ENCODE peak calls at places on chromosomes 6 and 20, in eight cellular contexts. M, Z, Y, S, W, T, F and O are unnamed samples.

GRCh38 chr6:38760097-38760496 is 45.0 kb downstream of the DNAH8 start:
- DNase-seq in M (no peak), Z (no peak), Y (no peak), S (no peak), W (no peak), T (no peak), F (no peak), O (no peak)

GRCh38 chr6:16286151-16286522 is 47.8 kb downstream of the GMPR start:
- DNase-seq in M (peak), Z (no peak), Y (no peak), S (no peak), W (peak), T (peak), F (no peak), O (peak)

GRCh38 chr6:84457276-84457675 is 229.8 kb upstream of the CEP162 start:
- DNase-seq in M (no peak), Z (no peak), Y (no peak), S (no peak), W (peak), T (no peak), F (no peak), O (no peak)

GRCh38 chr6:87139236-87139635 is 16.1 kb upstream of the ZNF292 start:
- DNase-seq in M (no peak), Z (peak), Y (no peak), S (peak), W (peak), T (peak), F (peak), O (no peak)

GRCh38 chr6:157099912-157100593 is 223.3 kb downstream of the TMEM242 start:
- DNase-seq in M (no peak), Z (peak), Y (no peak), S (peak), W (no peak), T (peak), F (no peak), O (no peak)

GRCh38 chr6:119443993-119444641 is 94.6 kb upstream of the MAN1A1 start:
- DNase-seq in M (no peak), Z (no peak), Y (no peak), S (no peak), W (no peak), T (no peak), F (no peak), O (no peak)

GRCh38 chr20:53888951-53889350 is 181.4 kb downstream of the BCAS1 start:
- DNase-seq in M (no peak), Z (no peak), Y (no peak), S (no peak), W (no peak), T (no peak), F (no peak), O (no peak)

GRCh38 chr20:40525356-40525755 is 163.7 kb downstream of the MAFB start:
- DNase-seq in M (no peak), Z (no peak), Y (no peak), S (no peak), W (no peak), T (no peak), F (no peak), O (no peak)

GRCh38 chr6:53326372-53327016 is 22.3 kb downstream of the ELOVL5 start:
- DNase-seq in M (no peak), Z (no peak), Y (no peak), S (peak), W (peak), T (no peak), F (no peak), O (no peak)

GRCh38 chr6:22149081-22149480 is 147.8 kb downstream of the PRL start:
- DNase-seq in M (no peak), Z (no peak), Y (no peak), S (no peak), W (no peak), T (no peak), F (peak), O (no peak)

GRCh38 chr6:36719126-36719525 is 21.5 kb downstream of the RAB44 start:
- DNase-seq in M (no peak), Z (no peak), Y (no peak), S (no peak), W (no peak), T (no peak), F (no peak), O (no peak)

GRCh38 chr6:32196682-32197616 is 4.5 kb upstream of the GPSM3 start:
- DNase-seq in M (no peak), Z (no peak), Y (no peak), S (no peak), W (peak), T (no peak), F (no peak), O (no peak)

GRCh38 chr6:37702314-37702713 is 4.6 kb upstream of the MDGA1 start:
- DNase-seq in M (no peak), Z (no peak), Y (no peak), S (no peak), W (no peak), T (no peak), F (no peak), O (no peak)

GRCh38 chr20:10619427-10619826 is 54.4 kb downstream of the JAG1 start:
- DNase-seq in M (no peak), Z (no peak), Y (no peak), S (no peak), W (no peak), T (no peak), F (no peak), O (no peak)